ENCODE peak calls at places on chromosome 14, in five cellular contexts. H is A549, W is Peyer's patch, V is upper lobe of left lung, X is sigmoid colon. J is an unnamed sample.

GRCh38 chr14:55715889-55716288 is 135.9 kb downstream of the KTN1 start:
- DNase-seq in V (no peak), X (peak), W (peak), H (no peak), J (no peak)

GRCh38 chr14:67704484-67705089 is 2.9 kb downstream of the RDH12 start:
- DNase-seq in X (no peak), V (no peak), H (peak), W (peak), J (no peak)

GRCh38 chr14:63717704-63718103 is 10.2 kb downstream of the SGPP1 start:
- DNase-seq in X (no peak), W (no peak), H (peak), V (no peak), J (no peak)

GRCh38 chr14:75845136-75845804 is 136.5 kb downstream of the TGFB3 start:
- DNase-seq in W (no peak), V (no peak), H (no peak), X (no peak), J (no peak)

GRCh38 chr14:72701610-72702009 is 192.3 kb downstream of the DPF3 start:
- DNase-seq in H (no peak), V (peak), X (no peak), W (no peak), J (no peak)

GRCh38 chr14:101774814-101775213 is 13.3 kb downstream of the PPP2R5C start:
- DNase-seq in V (no peak), W (no peak), H (no peak), X (no peak), J (no peak)

GRCh38 chr14:56116128-56116900 is 1.9 kb upstream of the PELI2 start:
- DNase-seq in H (no peak), V (no peak), X (peak), W (no peak), J (peak)

GRCh38 chr14:54490448-54490805 is 1.6 kb upstream of the GMFB start:
- DNase-seq in W (no peak), X (no peak), H (no peak), V (no peak), J (no peak)

GRCh38 chr14:78836777-78837176 is 666.6 kb downstream of the NRXN3 start:
- DNase-seq in X (no peak), H (peak), V (no peak), W (peak), J (no peak)

GRCh38 chr14:51328089-51328941 is 88.3 kb downstream of the TMX1 start:
- DNase-seq in V (no peak), H (peak), W (no peak), X (no peak), J (no peak)

GRCh38 chr14:74922752-74923401 is at the start of gene RPS6KL1:
- DNase-seq in V (peak), X (peak), H (peak), W (peak), J (peak)

GRCh38 chr14:67962215-67962644 is 142.7 kb downstream of the RAD51B start:
- DNase-seq in H (no peak), X (no peak), W (no peak), V (no peak), J (no peak)

GRCh38 chr14:84095796-84096195 is 1434.1 kb upstream of the FLRT2 start:
- DNase-seq in V (no peak), H (no peak), X (no peak), W (no peak), J (no peak)

DNA sequence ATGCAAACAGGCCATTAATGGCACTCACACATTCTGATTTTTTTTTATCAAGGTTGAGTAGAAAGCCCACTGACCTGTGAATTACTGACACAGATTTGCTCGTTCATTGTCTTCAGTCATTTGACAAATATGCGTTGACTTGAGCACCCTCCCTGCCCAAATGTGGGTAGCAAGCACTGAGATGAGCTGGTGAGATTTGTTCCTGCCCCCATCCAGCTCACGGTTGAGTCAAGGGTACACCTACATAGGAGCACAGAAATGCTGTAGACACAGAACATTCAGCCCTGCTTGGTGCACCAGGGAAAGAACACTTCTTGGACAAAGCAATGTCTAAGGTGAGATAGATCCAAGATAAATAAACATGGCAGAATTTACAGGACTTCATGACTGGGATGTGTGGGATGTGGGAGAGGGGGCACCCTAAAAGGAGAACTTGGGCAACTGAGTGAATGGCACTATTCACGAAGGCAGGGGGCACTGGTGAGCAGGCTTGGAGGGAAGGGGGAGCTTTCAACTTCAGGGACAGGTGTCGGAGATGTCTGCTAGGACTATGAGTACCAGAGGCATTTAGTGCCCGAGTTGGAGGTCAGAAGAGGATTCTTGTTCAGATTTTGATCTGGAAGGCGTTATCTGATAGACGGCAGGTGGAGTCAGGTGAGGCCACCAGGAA is 213.4 kb downstream of the VRK1 start:
- DNase-seq in W (no peak), X (no peak), V (no peak), H (no peak), J (no peak)
- TF ChIP-seq CTCF in W (no peak), X (no peak), V (no peak), H (no peak), J (no peak)

GRCh38 chr14:104637546-104638003 is 33.0 kb upstream of the TMEM179 start:
- DNase-seq in X (no peak), H (no peak), W (no peak), V (no peak), J (no peak)
- TF ChIP-seq POLR2A in X (no peak), H (no peak), W (no peak), V (no peak), J (no peak)

DNA sequence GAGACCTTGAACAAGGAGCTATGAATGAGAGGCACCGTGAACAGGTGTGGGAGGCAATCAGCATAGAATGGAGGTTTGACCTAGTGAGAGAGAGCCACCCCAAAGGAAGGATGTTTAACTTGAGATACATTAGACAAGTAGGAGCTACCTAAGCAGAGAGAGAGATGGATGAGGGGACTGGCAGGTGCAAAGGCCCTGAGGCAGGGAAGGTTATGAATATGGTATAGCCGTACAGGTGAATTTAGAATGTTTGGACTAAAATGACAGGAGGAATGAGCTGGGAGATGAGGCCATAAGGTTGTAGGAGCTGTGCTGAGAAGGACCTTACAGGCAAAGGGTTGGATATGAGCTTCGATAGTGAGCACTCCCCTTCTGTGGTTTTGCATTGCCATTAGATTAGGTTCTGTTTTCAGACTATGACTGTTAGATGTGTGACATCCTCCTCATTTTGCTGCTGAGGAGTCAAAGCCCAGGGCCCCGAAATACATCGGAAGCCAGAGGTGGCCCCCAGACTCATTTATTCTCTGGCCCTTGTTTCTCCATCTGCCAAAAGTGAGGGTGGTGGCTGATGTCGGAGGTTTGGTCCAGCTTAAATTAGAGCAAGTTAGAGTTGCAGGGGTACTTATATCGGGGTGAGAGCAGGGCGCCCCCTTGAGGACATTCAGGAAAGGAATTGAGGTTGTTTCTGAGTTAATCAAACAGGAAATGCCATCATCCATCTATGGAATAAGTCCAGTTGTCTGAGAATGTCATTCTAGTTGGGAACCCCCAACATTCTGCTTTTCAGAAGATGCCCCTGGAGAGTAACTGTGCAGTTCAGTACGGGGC is 29.4 kb downstream of the SLC24A4 start:
- DNase-seq in H (peak), V (no peak), W (no peak), X (no peak), J (no peak)
- TF ChIP-seq CTCF in H (peak), V (peak), W (no peak), X (no peak), J (no peak)

DNA sequence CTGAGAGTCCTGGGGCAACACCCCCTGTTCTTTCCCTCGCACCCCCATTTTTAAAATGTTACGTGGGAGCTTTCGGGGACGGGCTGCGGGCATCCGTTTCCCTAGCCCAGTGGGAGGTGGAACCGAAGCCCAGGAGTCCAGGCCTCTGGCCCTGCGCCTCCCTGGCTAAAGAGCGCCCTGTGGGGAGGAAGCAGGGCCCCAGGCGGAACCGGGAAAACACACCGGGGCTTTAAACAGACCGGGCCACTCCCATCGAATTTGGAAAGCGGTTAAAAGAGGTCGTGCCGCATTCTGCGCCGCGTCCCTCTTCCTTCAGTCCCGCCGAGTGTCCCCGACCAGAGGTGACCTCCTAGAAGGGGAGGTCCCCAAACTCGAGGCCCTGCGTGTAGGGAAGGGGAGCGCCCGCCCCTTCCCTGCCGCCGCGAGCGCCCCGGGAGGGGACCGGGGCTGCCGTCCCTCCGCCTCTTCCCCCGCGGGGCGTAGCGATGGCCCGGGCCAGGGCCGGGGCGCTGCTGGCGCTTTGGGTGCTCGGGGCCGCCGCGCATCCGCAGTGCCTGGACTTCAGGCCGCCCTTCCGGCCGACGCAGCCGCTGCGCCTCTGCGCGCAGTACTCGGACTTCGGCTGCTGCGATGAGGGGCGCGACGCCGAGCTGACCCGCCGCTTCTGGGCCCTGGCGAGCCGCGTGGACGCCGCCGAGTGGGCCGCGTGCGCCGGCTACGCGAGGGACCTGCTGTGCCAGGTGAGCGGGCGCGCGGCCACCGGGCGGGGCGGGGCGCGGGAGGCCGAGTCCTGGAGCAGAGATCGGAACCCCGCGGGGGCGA is at the start of gene HHIPL1:
- DNase-seq in W (no peak), V (peak), H (no peak), X (no peak), J (no peak)
- TF ChIP-seq POLR2A in W (no peak), V (no peak), H (no peak), X (no peak), J (no peak)

DNA sequence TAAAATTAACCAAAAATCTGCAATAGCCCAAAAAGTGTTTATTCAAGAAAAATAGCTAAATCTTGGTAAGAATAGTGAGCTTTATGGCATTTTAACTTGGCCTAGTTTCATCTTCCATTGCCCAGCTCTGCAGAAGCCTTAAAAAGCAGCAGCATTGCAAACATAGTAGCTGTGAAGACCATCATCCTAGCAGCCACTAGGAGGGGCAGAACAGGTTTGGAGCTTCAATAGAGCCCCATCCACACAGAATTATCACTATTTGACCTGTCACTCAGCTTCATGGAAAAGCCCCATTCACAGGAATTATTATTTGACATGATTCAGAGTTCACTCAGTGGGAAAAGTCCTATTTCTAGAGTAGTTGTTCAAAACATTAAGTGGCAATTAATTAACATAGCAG is 7.3 kb downstream of the CLEC14A start:
- DNase-seq in H (no peak), W (no peak), V (no peak), X (no peak), J (no peak)
- TF ChIP-seq CTCF in H (no peak), W (no peak), V (no peak), X (no peak), J (no peak)